ENCODE peak calls at places on chromosomes 1 and 21, in four cellular contexts. P is H7, Y is uterus, K is A172. V is an unnamed sample.

GRCh38 chr21:37008705-37009104 is 2.2 kb downstream of the RIPPLY3 start:
- DNase-seq in P (peak; percentile 61), Y (no peak), K (no peak), V (no peak)

GRCh38 chr1:31374511-31375196 is 1.8 kb upstream of the FABP3 start:
- DNase-seq in P (no peak), Y (peak; percentile 79), K (peak; percentile 56), V (no peak)

GRCh38 chr21:33441489-33442477 is 38.0 kb downstream of the TMEM50B start:
- DNase-seq in P (no peak), Y (no peak), K (peak; percentile 98), V (no peak)

GRCh38 chr21:45509566-45510465 is 32.4 kb downstream of the SLC19A1 start:
- DNase-seq in P (peak; percentile 88), Y (no peak), K (no peak), V (peak; percentile 61)

GRCh38 chr1:2271841-2272655 is 43.9 kb downstream of the SKI start:
- DNase-seq in P (no peak), Y (no peak), K (no peak), V (no peak)

GRCh38 chr1:239763850-239764249 is 327.8 kb upstream of the FMN2 start:
- DNase-seq in P (no peak), Y (no peak), K (no peak), V (no peak)

GRCh38 chr1:70084314-70084915 is 121.0 kb downstream of the LRRC40 start:
- DNase-seq in P (no peak), Y (no peak), K (no peak), V (no peak)

GRCh38 chr1:218209351-218209861 is 75.7 kb upstream of the RRP15 start:
- DNase-seq in P (no peak), Y (no peak), K (peak; percentile 77), V (no peak)

GRCh38 chr21:38768385-38769071 is 37.2 kb upstream of the ETS2 start:
- DNase-seq in P (no peak), Y (no peak), K (peak; percentile 70), V (no peak)

GRCh38 chr1:101284622-101285218 is 47.9 kb downstream of the S1PR1 start:
- DNase-seq in P (no peak), Y (no peak), K (no peak), V (no peak)

GRCh38 chr1:190183588-190183987 is 294.1 kb downstream of the BRINP3 start:
- DNase-seq in P (no peak), Y (no peak), K (no peak), V (no peak)

GRCh38 chr1:42035205-42035829 is 116.6 kb upstream of the HIVEP3 start:
- DNase-seq in P (peak; percentile 95), Y (no peak), K (peak; percentile 42), V (peak; percentile 74)

GRCh38 chr1:92502247-92502646 is 15.5 kb upstream of the GFI1 start:
- DNase-seq in P (no peak), Y (no peak), K (no peak), V (no peak)

GRCh38 chr1:39394598-39394997 is 96.8 kb upstream of the BMP8A start:
- DNase-seq in P (no peak), Y (no peak), K (peak; percentile 60), V (no peak)

GRCh38 chr1:205792481-205792881 is 17.2 kb upstream of the RAB29 start:
- DNase-seq in P (no peak), Y (no peak), K (no peak), V (no peak)

GRCh38 chr1:36542962-36543515 is 60.3 kb upstream of the CSF3R start:
- DNase-seq in P (peak; percentile 68), Y (no peak), K (peak; percentile 2), V (peak; percentile 66)

GRCh38 chr21:36478941-36479340 is 981 bp downstream of the CLDN14 start:
- DNase-seq in P (peak; percentile 75), Y (no peak), K (peak; percentile 35), V (peak; percentile 46)

GRCh38 chr1:28313710-28314510 is 14.9 kb upstream of the MED18 start:
- DNase-seq in P (no peak), Y (no peak), K (peak; percentile 44), V (no peak)

GRCh38 chr1:183306317-183307042 is 111.7 kb downstream of the NMNAT2 start:
- DNase-seq in P (peak; percentile 53), Y (no peak), K (no peak), V (no peak)

GRCh38 chr1:53442297-53442696 is 16.9 kb upstream of the DMRTB1 start:
- DNase-seq in P (no peak), Y (no peak), K (peak; percentile 64), V (no peak)

GRCh38 chr1:17671741-17672140 is 83.4 kb upstream of the ACTL8 start:
- DNase-seq in P (peak; percentile 83), Y (no peak), K (no peak), V (peak; percentile 50)

GRCh38 chr1:42618866-42619265 is 39.4 kb upstream of the PPIH start:
- DNase-seq in P (no peak), Y (no peak), K (no peak), V (no peak)

GRCh38 chr1:23129846-23130245 is 38.8 kb downstream of the LUZP1 start:
- DNase-seq in P (no peak), Y (no peak), K (no peak), V (no peak)

GRCh38 chr21:46599251-46599572 is 5.7 kb downstream of the S100B start:
- DNase-seq in P (no peak), Y (no peak), K (peak; percentile 49), V (no peak)

GRCh38 chr1:108852541-108852940 is 4.4 kb downstream of the AKNAD1 start:
- DNase-seq in P (no peak), Y (no peak), K (no peak), V (no peak)

GRCh38 chr1:178706467-178706866 is 18.6 kb upstream of the RALGPS2 start:
- DNase-seq in P (no peak), Y (peak; percentile 57), K (no peak), V (no peak)

GRCh38 chr1:210654176-210654786 is 325.6 kb downstream of the HHAT start:
- DNase-seq in P (no peak), Y (no peak), K (peak; percentile 83), V (no peak)

GRCh38 chr1:151728151-151728711 is 6.9 kb downstream of the RIIAD1 start:
- DNase-seq in P (peak; percentile 72), Y (peak; percentile 30), K (no peak), V (peak; percentile 58)

GRCh38 chr1:77978969-77979838 is at the start of gene FUBP1:
- DNase-seq in P (peak; percentile 83), Y (peak; percentile 96), K (peak; percentile 94), V (peak; percentile 97)

GRCh38 chr1:162335126-162335525 is 41.5 kb downstream of the SPATA46 start:
- DNase-seq in P (no peak), Y (no peak), K (no peak), V (no peak)